ENCODE peak calls at places on chromosomes 11 and 22, in four cellular contexts. One of them, this sample, is unnamed.

GRCh38 chr22:48574776-48575566 is 1252.7 kb downstream of the BRD1 start:
- DNase-seq in lung microvascular endothelial cell: no peak
- DNase-seq in stromal cell of bone marrow: no peak
- DNase-seq in CD4-positive, alpha-beta T cell: no peak
- DNase-seq in this sample: no peak

GRCh38 chr22:24942301-24942700 is 4.2 kb downstream of the LHFPL7 start:
- DNase-seq in lung microvascular endothelial cell: no peak
- DNase-seq in stromal cell of bone marrow: no peak
- DNase-seq in CD4-positive, alpha-beta T cell: no peak
- DNase-seq in this sample: no peak

GRCh38 chr11:110712643-110713468 is 619 bp upstream of the ARHGAP20 start:
- DNase-seq in lung microvascular endothelial cell: peak
- DNase-seq in stromal cell of bone marrow: peak
- DNase-seq in CD4-positive, alpha-beta T cell: no peak
- DNase-seq in this sample: peak

GRCh38 chr11:86773009-86773408 is 27.3 kb upstream of the PRSS23 start:
- DNase-seq in lung microvascular endothelial cell: no peak
- DNase-seq in stromal cell of bone marrow: no peak
- DNase-seq in CD4-positive, alpha-beta T cell: no peak
- DNase-seq in this sample: no peak

GRCh38 chr22:44181912-44182590 is 1.3 kb downstream of the PARVG start:
- DNase-seq in lung microvascular endothelial cell: no peak
- DNase-seq in stromal cell of bone marrow: no peak
- DNase-seq in CD4-positive, alpha-beta T cell: no peak
- DNase-seq in this sample: no peak

GRCh38 chr11:134139873-134140331 is 71.0 kb downstream of the JAM3 start:
- DNase-seq in lung microvascular endothelial cell: peak
- DNase-seq in stromal cell of bone marrow: peak
- DNase-seq in CD4-positive, alpha-beta T cell: peak
- DNase-seq in this sample: peak

GRCh38 chr22:27252282-27253049 is 549.1 kb downstream of the MN1 start:
- DNase-seq in lung microvascular endothelial cell: peak
- DNase-seq in stromal cell of bone marrow: peak
- DNase-seq in CD4-positive, alpha-beta T cell: no peak
- DNase-seq in this sample: no peak

GRCh38 chr11:107576497-107577086 is 11.1 kb upstream of the ALKBH8 start:
- DNase-seq in lung microvascular endothelial cell: peak
- DNase-seq in stromal cell of bone marrow: no peak
- DNase-seq in CD4-positive, alpha-beta T cell: no peak
- DNase-seq in this sample: peak

GRCh38 chr22:19224985-19225384 is 46.4 kb upstream of the SLC25A1 start:
- DNase-seq in lung microvascular endothelial cell: no peak
- DNase-seq in stromal cell of bone marrow: no peak
- DNase-seq in CD4-positive, alpha-beta T cell: no peak
- DNase-seq in this sample: no peak

GRCh38 chr11:96114178-96115070 is 190.5 kb upstream of the MTMR2 start:
- DNase-seq in lung microvascular endothelial cell: no peak
- DNase-seq in stromal cell of bone marrow: no peak
- DNase-seq in CD4-positive, alpha-beta T cell: no peak
- DNase-seq in this sample: no peak

GRCh38 chr11:67615455-67616430 is 9.0 kb downstream of the NDUFV1 start:
- DNase-seq in lung microvascular endothelial cell: no peak
- DNase-seq in stromal cell of bone marrow: no peak
- DNase-seq in CD4-positive, alpha-beta T cell: no peak
- DNase-seq in this sample: no peak

GRCh38 chr11:31645747-31646146 is 136.2 kb downstream of the ELP4 start:
- DNase-seq in lung microvascular endothelial cell: peak
- DNase-seq in stromal cell of bone marrow: peak
- DNase-seq in CD4-positive, alpha-beta T cell: no peak
- DNase-seq in this sample: no peak

GRCh38 chr11:27158763-27159679 is 118.4 kb downstream of the BBOX1 start:
- DNase-seq in lung microvascular endothelial cell: peak
- DNase-seq in stromal cell of bone marrow: peak
- DNase-seq in CD4-positive, alpha-beta T cell: no peak
- DNase-seq in this sample: no peak

GRCh38 chr22:45446216-45446615 is 32.7 kb downstream of the RIBC2 start:
- DNase-seq in lung microvascular endothelial cell: no peak
- DNase-seq in stromal cell of bone marrow: no peak
- DNase-seq in CD4-positive, alpha-beta T cell: no peak
- DNase-seq in this sample: no peak

GRCh38 chr11:129374993-129375721 is 491 bp upstream of the BARX2 start:
- DNase-seq in lung microvascular endothelial cell: no peak
- DNase-seq in stromal cell of bone marrow: no peak
- DNase-seq in CD4-positive, alpha-beta T cell: no peak
- DNase-seq in this sample: no peak

GRCh38 chr22:34917239-34917638 is 148.7 kb upstream of the ISX start:
- DNase-seq in lung microvascular endothelial cell: no peak
- DNase-seq in stromal cell of bone marrow: no peak
- DNase-seq in CD4-positive, alpha-beta T cell: no peak
- DNase-seq in this sample: no peak

GRCh38 chr11:119414734-119415133 is 8.2 kb downstream of the THY1 start:
- DNase-seq in lung microvascular endothelial cell: no peak
- DNase-seq in stromal cell of bone marrow: no peak
- DNase-seq in CD4-positive, alpha-beta T cell: no peak
- DNase-seq in this sample: no peak

GRCh38 chr22:31829505-31829904 is 75.7 kb downstream of the DEPDC5 start:
- DNase-seq in lung microvascular endothelial cell: peak
- DNase-seq in stromal cell of bone marrow: peak
- DNase-seq in CD4-positive, alpha-beta T cell: no peak
- DNase-seq in this sample: no peak

GRCh38 chr11:133797542-133797941 is 47.8 kb downstream of the SPATA19 start:
- DNase-seq in lung microvascular endothelial cell: no peak
- DNase-seq in stromal cell of bone marrow: no peak
- DNase-seq in CD4-positive, alpha-beta T cell: no peak
- DNase-seq in this sample: no peak

This sample was measured in effector memory CD8-positive, alpha-beta T cell.